ENCODE peak calls at places on chromosomes 1 and 21, in ten cellular contexts. One of them, this sample, is unnamed.
A peak's percentile ranks its signal among the peaks of the same experiment; 100 is the strongest.

GRCh38 chr1:50270926-50271325 is 152.3 kb downstream of the DMRTA2 start:
- DNase-seq in NT2/D1: no peak
- DNase-seq in breast epithelium: no peak
- DNase-seq in amygdala: no peak
- DNase-seq in iris pigment epithelial cell: no peak
- DNase-seq in bronchial epithelial cell: no peak
- DNase-seq in head of caudate nucleus: no peak
- DNase-seq in hypothalamus: no peak
- DNase-seq in dermis blood vessel endothelial cell: no peak
- DNase-seq in MCF 10A: no peak
- DNase-seq in this sample: no peak

GRCh38 chr1:154607084-154607747 is 770 bp downstream of the ADAR start:
- DNase-seq in NT2/D1: no peak
- DNase-seq in breast epithelium: no peak
- DNase-seq in amygdala: no peak
- DNase-seq in iris pigment epithelial cell: peak; percentile 65
- DNase-seq in bronchial epithelial cell: peak; percentile 47
- DNase-seq in head of caudate nucleus: peak; percentile 76
- DNase-seq in hypothalamus: peak; percentile 11
- DNase-seq in dermis blood vessel endothelial cell: peak; percentile 47
- DNase-seq in MCF 10A: peak; percentile 42
- DNase-seq in this sample: no peak

GRCh38 chr1:6239213-6239752 is 3.5 kb upstream of the ICMT start:
- DNase-seq in NT2/D1: no peak
- DNase-seq in breast epithelium: no peak
- DNase-seq in amygdala: no peak
- DNase-seq in iris pigment epithelial cell: no peak
- DNase-seq in bronchial epithelial cell: no peak
- DNase-seq in head of caudate nucleus: no peak
- DNase-seq in hypothalamus: no peak
- DNase-seq in dermis blood vessel endothelial cell: no peak
- DNase-seq in MCF 10A: no peak
- DNase-seq in this sample: no peak

GRCh38 chr1:228285661-228286504 is 78.0 kb downstream of the OBSCN start:
- DNase-seq in NT2/D1: no peak
- DNase-seq in breast epithelium: peak; percentile 46
- DNase-seq in amygdala: no peak
- DNase-seq in iris pigment epithelial cell: no peak
- DNase-seq in bronchial epithelial cell: no peak
- DNase-seq in head of caudate nucleus: no peak
- DNase-seq in hypothalamus: no peak
- DNase-seq in dermis blood vessel endothelial cell: no peak
- DNase-seq in MCF 10A: no peak
- DNase-seq in this sample: peak; percentile 50

GRCh38 chr1:110007458-110007857 is 22.9 kb downstream of the AHCYL1 start:
- DNase-seq in NT2/D1: no peak
- DNase-seq in breast epithelium: no peak
- DNase-seq in amygdala: no peak
- DNase-seq in iris pigment epithelial cell: no peak
- DNase-seq in bronchial epithelial cell: no peak
- DNase-seq in head of caudate nucleus: no peak
- DNase-seq in hypothalamus: no peak
- DNase-seq in dermis blood vessel endothelial cell: no peak
- DNase-seq in MCF 10A: no peak
- DNase-seq in this sample: no peak

GRCh38 chr21:44263221-44263671 is 1.5 kb upstream of the DNMT3L start:
- DNase-seq in NT2/D1: peak; percentile 51
- DNase-seq in breast epithelium: no peak
- DNase-seq in amygdala: no peak
- DNase-seq in iris pigment epithelial cell: no peak
- DNase-seq in bronchial epithelial cell: no peak
- DNase-seq in head of caudate nucleus: no peak
- DNase-seq in hypothalamus: no peak
- DNase-seq in dermis blood vessel endothelial cell: no peak
- DNase-seq in MCF 10A: no peak
- DNase-seq in this sample: no peak

GRCh38 chr1:227894831-227895451 is 52.8 kb downstream of the WNT9A start:
- DNase-seq in NT2/D1: no peak
- DNase-seq in breast epithelium: peak; percentile 40
- DNase-seq in amygdala: no peak
- DNase-seq in iris pigment epithelial cell: no peak
- DNase-seq in bronchial epithelial cell: no peak
- DNase-seq in head of caudate nucleus: peak; percentile 40
- DNase-seq in hypothalamus: no peak
- DNase-seq in dermis blood vessel endothelial cell: no peak
- DNase-seq in MCF 10A: no peak
- DNase-seq in this sample: peak; percentile 3

GRCh38 chr1:204623365-204623893 is 62.1 kb downstream of the LRRN2 start:
- DNase-seq in NT2/D1: no peak
- DNase-seq in breast epithelium: no peak
- DNase-seq in amygdala: no peak
- DNase-seq in iris pigment epithelial cell: peak; percentile 60
- DNase-seq in bronchial epithelial cell: peak; percentile 54
- DNase-seq in head of caudate nucleus: peak; percentile 57
- DNase-seq in hypothalamus: no peak
- DNase-seq in dermis blood vessel endothelial cell: peak; percentile 39
- DNase-seq in MCF 10A: peak; percentile 83
- DNase-seq in this sample: no peak

GRCh38 chr1:10626781-10627410 is 152.1 kb downstream of the PEX14 start:
- DNase-seq in NT2/D1: no peak
- DNase-seq in breast epithelium: peak; percentile 48
- DNase-seq in amygdala: no peak
- DNase-seq in iris pigment epithelial cell: no peak
- DNase-seq in bronchial epithelial cell: peak; percentile 65
- DNase-seq in head of caudate nucleus: no peak
- DNase-seq in hypothalamus: no peak
- DNase-seq in dermis blood vessel endothelial cell: no peak
- DNase-seq in MCF 10A: no peak
- DNase-seq in this sample: peak; percentile 25

GRCh38 chr1:13813398-13814012 is 113.5 kb downstream of the PRDM2 start:
- DNase-seq in NT2/D1: peak; percentile 30
- DNase-seq in breast epithelium: no peak
- DNase-seq in amygdala: no peak
- DNase-seq in iris pigment epithelial cell: peak; percentile 25
- DNase-seq in bronchial epithelial cell: no peak
- DNase-seq in head of caudate nucleus: peak; percentile 73
- DNase-seq in hypothalamus: no peak
- DNase-seq in dermis blood vessel endothelial cell: peak; percentile 45
- DNase-seq in MCF 10A: no peak
- DNase-seq in this sample: no peak

GRCh38 chr21:38247738-38248509 is 8.9 kb upstream of the KCNJ15 start:
- DNase-seq in NT2/D1: no peak
- DNase-seq in breast epithelium: no peak
- DNase-seq in amygdala: no peak
- DNase-seq in iris pigment epithelial cell: no peak
- DNase-seq in bronchial epithelial cell: no peak
- DNase-seq in head of caudate nucleus: no peak
- DNase-seq in hypothalamus: no peak
- DNase-seq in dermis blood vessel endothelial cell: no peak
- DNase-seq in MCF 10A: no peak
- DNase-seq in this sample: no peak

GRCh38 chr1:6248161-6248776 is 4.3 kb downstream of the HES3 start:
- DNase-seq in NT2/D1: no peak
- DNase-seq in breast epithelium: no peak
- DNase-seq in amygdala: no peak
- DNase-seq in iris pigment epithelial cell: no peak
- DNase-seq in bronchial epithelial cell: no peak
- DNase-seq in head of caudate nucleus: no peak
- DNase-seq in hypothalamus: no peak
- DNase-seq in dermis blood vessel endothelial cell: no peak
- DNase-seq in MCF 10A: no peak
- DNase-seq in this sample: no peak

GRCh38 chr1:177124578-177125278 is 39.8 kb downstream of the ASTN1 start:
- DNase-seq in NT2/D1: no peak
- DNase-seq in breast epithelium: no peak
- DNase-seq in amygdala: no peak
- DNase-seq in iris pigment epithelial cell: no peak
- DNase-seq in bronchial epithelial cell: no peak
- DNase-seq in head of caudate nucleus: no peak
- DNase-seq in hypothalamus: no peak
- DNase-seq in dermis blood vessel endothelial cell: no peak
- DNase-seq in MCF 10A: no peak
- DNase-seq in this sample: no peak

GRCh38 chr1:203536575-203536974 is 42.6 kb downstream of the OPTC start:
- DNase-seq in NT2/D1: no peak
- DNase-seq in breast epithelium: no peak
- DNase-seq in amygdala: no peak
- DNase-seq in iris pigment epithelial cell: peak; percentile 50
- DNase-seq in bronchial epithelial cell: peak; percentile 57
- DNase-seq in head of caudate nucleus: no peak
- DNase-seq in hypothalamus: no peak
- DNase-seq in dermis blood vessel endothelial cell: no peak
- DNase-seq in MCF 10A: no peak
- DNase-seq in this sample: no peak

GRCh38 chr1:27601321-27601770 is 2.6 kb downstream of the AHDC1 start:
- DNase-seq in NT2/D1: no peak
- DNase-seq in breast epithelium: no peak
- DNase-seq in amygdala: no peak
- DNase-seq in iris pigment epithelial cell: no peak
- DNase-seq in bronchial epithelial cell: no peak
- DNase-seq in head of caudate nucleus: no peak
- DNase-seq in hypothalamus: no peak
- DNase-seq in dermis blood vessel endothelial cell: no peak
- DNase-seq in MCF 10A: no peak
- DNase-seq in this sample: no peak

GRCh38 chr1:186482661-186483255 is 21.8 kb upstream of the PDC start:
- DNase-seq in NT2/D1: peak; percentile 79
- DNase-seq in breast epithelium: no peak
- DNase-seq in amygdala: peak; percentile 2
- DNase-seq in iris pigment epithelial cell: peak; percentile 68
- DNase-seq in bronchial epithelial cell: peak; percentile 81
- DNase-seq in head of caudate nucleus: peak; percentile 76
- DNase-seq in hypothalamus: peak; percentile 10
- DNase-seq in dermis blood vessel endothelial cell: peak; percentile 88
- DNase-seq in MCF 10A: peak; percentile 80
- DNase-seq in this sample: no peak

This sample was measured in ascending aorta.